ENCODE peak calls at places on chromosomes 1 and 21, in ten cellular contexts. I is cardiac fibroblast, L is fibroblast of the aortic adventitia, B is psoas muscle, A is stomach, F is endothelial cell, U is esophagus squamous epithelium, P is AG09309, M is pancreas, G is AG09319. T is an unnamed sample.

GRCh38 chr1:58785424-58786058 is 1.7 kb upstream of the JUN start:
- DNase-seq in I (peak; percentile 54), L (peak; percentile 55), B (peak; percentile 24), A (peak; percentile 82), F (no peak), U (no peak), P (no peak), M (peak; percentile 78), G (no peak), T (peak; percentile 21)

GRCh38 chr1:24765308-24765988 is 20.2 kb downstream of the CLIC4 start:
- DNase-seq in I (peak; percentile 47), L (peak; percentile 77), B (no peak), A (no peak), F (no peak), U (no peak), P (no peak), M (no peak), G (no peak), T (peak; percentile 49)

GRCh38 chr21:29208666-29209059 is 78.2 kb downstream of the MAP3K7CL start:
- DNase-seq in I (peak; percentile 87), L (peak; percentile 87), B (no peak), A (no peak), F (no peak), U (no peak), P (no peak), M (no peak), G (peak; percentile 62), T (peak; percentile 86)

GRCh38 chr1:6386371-6386949 is 7.1 kb downstream of the ACOT7 start:
- DNase-seq in I (peak; percentile 64), L (peak; percentile 28), B (no peak), A (no peak), F (no peak), U (no peak), P (no peak), M (no peak), G (no peak), T (no peak)

GRCh38 chr1:180243517-180244221 is 13.6 kb downstream of the LHX4 start:
- DNase-seq in I (no peak), L (no peak), B (no peak), A (no peak), F (no peak), U (no peak), P (no peak), M (no peak), G (no peak), T (no peak)

GRCh38 chr1:110150330-110151174 is at the start of gene SLC6A17:
- DNase-seq in I (peak; percentile 28), L (peak; percentile 51), B (peak; percentile 29), A (no peak), F (peak; percentile 79), U (no peak), P (no peak), M (peak; percentile 65), G (no peak), T (peak; percentile 65)

GRCh38 chr21:34511787-34512451 is at the start of gene KCNE1:
- DNase-seq in I (peak; percentile 68), L (no peak), B (no peak), A (no peak), F (no peak), U (no peak), P (no peak), M (no peak), G (no peak), T (no peak)

GRCh38 chr1:9690440-9691107 is 39.0 kb downstream of the PIK3CD start:
- DNase-seq in I (no peak), L (no peak), B (no peak), A (no peak), F (peak; percentile 22), U (no peak), P (no peak), M (no peak), G (no peak), T (no peak)

GRCh38 chr1:179586107-179586823 is 5.4 kb upstream of the TDRD5 start:
- DNase-seq in I (peak; percentile 49), L (peak; percentile 6), B (peak; percentile 56), A (peak; percentile 85), F (peak; percentile 72), U (no peak), P (no peak), M (peak; percentile 89), G (no peak), T (no peak)

GRCh38 chr1:56676571-56677035 is 31.5 kb downstream of the PRKAA2 start:
- DNase-seq in I (peak; percentile 28), L (peak; percentile 61), B (no peak), A (no peak), F (no peak), U (no peak), P (peak; percentile 25), M (no peak), G (peak; percentile 29), T (peak; percentile 74)

GRCh38 chr1:247273013-247273412 is 17.1 kb downstream of the VN1R5 start:
- DNase-seq in I (no peak), L (no peak), B (no peak), A (peak; percentile 50), F (no peak), U (no peak), P (no peak), M (no peak), G (no peak), T (no peak)

GRCh38 chr1:28037946-28038345 is 50.5 kb downstream of the EYA3 start:
- DNase-seq in I (no peak), L (no peak), B (no peak), A (no peak), F (no peak), U (no peak), P (no peak), M (no peak), G (no peak), T (no peak)

GRCh38 chr1:28035420-28035819 is 53.0 kb downstream of the EYA3 start:
- DNase-seq in I (no peak), L (no peak), B (no peak), A (no peak), F (no peak), U (no peak), P (no peak), M (no peak), G (no peak), T (no peak)

GRCh38 chr1:28031173-28031572 is 57.2 kb downstream of the EYA3 start:
- DNase-seq in I (peak; percentile 35), L (peak; percentile 18), B (no peak), A (no peak), F (no peak), U (no peak), P (no peak), M (no peak), G (no peak), T (peak; percentile 4)

GRCh38 chr1:28039341-28039740 is 49.1 kb downstream of the EYA3 start:
- DNase-seq in I (no peak), L (no peak), B (no peak), A (no peak), F (no peak), U (no peak), P (no peak), M (no peak), G (no peak), T (peak; percentile 11)

GRCh38 chr1:28036431-28036830 is 52.0 kb downstream of the EYA3 start:
- DNase-seq in I (no peak), L (no peak), B (no peak), A (no peak), F (no peak), U (no peak), P (no peak), M (no peak), G (no peak), T (no peak)
- TF ChIP-seq CTCF in I (no peak), L (no peak), B (no peak), A (no peak), F (no peak), U (no peak), P (no peak), M (no peak), G (no peak), T (no peak)

GRCh38 chr1:151259351-151259750 is 4.8 kb downstream of the PSMD4 start:
- DNase-seq in I (no peak), L (no peak), B (no peak), A (no peak), F (no peak), U (no peak), P (no peak), M (no peak), G (no peak), T (no peak)

GRCh38 chr1:151255381-151255780 is 847 bp downstream of the PSMD4 start:
- DNase-seq in I (peak; percentile 10), L (no peak), B (no peak), A (no peak), F (no peak), U (no peak), P (no peak), M (no peak), G (no peak), T (peak; percentile 6)

GRCh38 chr1:151251656-151252470 is 2.7 kb upstream of the PSMD4 start:
- DNase-seq in I (peak; percentile 88), L (peak; percentile 85), B (peak; percentile 29), A (peak; percentile 82), F (peak; percentile 31), U (peak; percentile 18), P (peak; percentile 43), M (peak; percentile 61), G (peak; percentile 60), T (peak; percentile 71)

GRCh38 chr1:151254217-151255213 is at the start of gene PSMD4:
- DNase-seq in I (peak; percentile 98), L (peak; percentile 97), B (peak; percentile 93), A (peak; percentile 94), F (peak; percentile 86), U (peak; percentile 46), P (peak; percentile 86), M (peak; percentile 90), G (peak; percentile 92), T (peak; percentile 93)
- TF ChIP-seq CTCF in I (no peak), L (no peak), B (no peak), A (no peak), F (no peak), U (no peak), P (no peak), M (no peak), G (no peak), T (no peak)

DNA sequence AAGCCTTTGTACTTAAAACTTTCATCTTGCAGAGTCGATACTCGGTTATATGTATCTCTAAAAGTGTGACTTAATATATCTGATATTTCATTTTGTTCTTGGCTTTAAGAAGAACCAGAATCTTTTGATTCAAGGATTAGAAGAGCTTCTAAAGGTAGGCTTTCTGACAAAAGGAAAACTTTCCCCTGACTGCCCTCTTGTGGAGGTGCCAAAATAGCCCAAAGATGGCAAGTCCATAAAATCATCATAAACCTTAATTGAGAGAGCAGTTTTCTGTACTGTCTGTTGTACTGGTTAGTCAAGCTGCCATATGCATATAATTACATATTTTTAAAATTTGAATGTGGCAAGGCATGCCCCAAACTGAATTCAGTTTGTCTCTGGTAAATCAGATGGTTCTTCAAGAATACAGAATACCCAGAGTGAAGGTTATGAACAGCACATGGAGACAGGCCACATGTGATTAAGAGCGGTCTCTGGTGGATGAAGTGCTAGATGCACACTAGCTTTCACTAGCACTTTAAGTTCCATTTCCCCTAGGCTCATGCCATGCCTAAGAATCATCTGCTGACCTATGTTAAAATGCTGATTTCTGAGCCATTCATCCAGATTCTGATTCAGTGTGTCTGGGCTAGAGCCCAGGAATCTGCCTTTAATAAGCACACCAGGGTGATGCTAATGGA is 27.7 kb upstream of the ELAVL4 start:
- DNase-seq in I (no peak), L (no peak), B (no peak), A (no peak), F (peak; percentile 21), U (no peak), P (no peak), M (no peak), G (no peak), T (no peak)
- TF ChIP-seq CTCF in I (no peak), L (no peak), B (no peak), A (no peak), F (peak; percentile 55), U (no peak), P (no peak), M (no peak), G (no peak), T (peak; percentile 11)

GRCh38 chr1:211829343-211830054 is 1.1 kb downstream of the LPGAT1 start:
- DNase-seq in I (peak; percentile 7), L (peak; percentile 20), B (peak; percentile 23), A (no peak), F (peak; percentile 42), U (no peak), P (no peak), M (peak; percentile 59), G (no peak), T (no peak)
- TF ChIP-seq CTCF in I (no peak), L (no peak), B (no peak), A (no peak), F (no peak), U (no peak), P (peak; percentile 8), M (no peak), G (peak; percentile 7), T (no peak)

T was measured in HFFc6.